ENCODE peak calls at places on chromosome 5, in nine cellular contexts. Y is right atrium auricular region; M is spleen; E is IMR-90; N is AG04450; B is body of pancreas; R is Peyer's patch; K is upper lobe of left lung; V is CD8-positive, alpha-beta T cell. Z is an unnamed sample. For H3K9me3, the result is how much of the 10 kb centered on the place peaks cover.

GRCh38 chr5:118692811-118693342 is 295.5 kb downstream of the DTWD2 start:
- DNase-seq in K (no peak), V (no peak), E (no peak), Y (no peak), R (no peak), B (no peak), N (no peak), M (no peak), Z (no peak)

GRCh38 chr5:1037671-1038416 is 29.2 kb downstream of the NKD2 start:
- DNase-seq in B (no peak), K (peak), N (no peak), Y (no peak), V (no peak), M (no peak), R (no peak), E (no peak), Z (no peak)

GRCh38 chr5:111447822-111448221 is 64.5 kb downstream of the STARD4 start:
- DNase-seq in R (no peak), B (no peak), V (no peak), M (no peak), E (no peak), Y (no peak), N (no peak), K (no peak), Z (no peak)

GRCh38 chr5:52948418-52949076 is 40.6 kb upstream of the ITGA2 start:
- DNase-seq in K (no peak), Y (peak), V (peak), E (peak), N (peak), M (no peak), B (peak), R (peak), Z (peak)

GRCh38 chr5:151079838-151080619 is 805 bp downstream of the TNIP1 start:
- DNase-seq in B (no peak), N (no peak), K (no peak), E (peak), V (no peak), R (no peak), Y (no peak), M (peak), Z (no peak)

GRCh38 chr5:1466631-1467265 is 21.5 kb upstream of the SLC6A3 start:
- DNase-seq in Y (no peak), K (peak), R (peak), E (no peak), V (no peak), N (no peak), B (no peak), M (peak), Z (no peak)

GRCh38 chr5:82641362-82641988 is 363.3 kb upstream of the RPS23 start:
- DNase-seq in R (peak), V (no peak), K (no peak), N (peak), E (peak), B (peak), Y (peak), M (no peak), Z (peak)

GRCh38 chr5:132821791-132822190 is 8.7 kb downstream of the SHROOM1 start:
- DNase-seq in K (no peak), M (no peak), B (no peak), R (no peak), V (no peak), Y (no peak), N (peak), E (peak), Z (peak)

GRCh38 chr5:32153723-32154122 is 20.4 kb downstream of the GOLPH3 start:
- DNase-seq in B (no peak), M (no peak), K (no peak), R (no peak), V (no peak), E (peak), Y (no peak), N (no peak), Z (no peak)

GRCh38 chr5:111976705-111977104 is 219.7 kb upstream of the NREP start:
- DNase-seq in M (no peak), V (no peak), Y (no peak), K (no peak), N (no peak), B (no peak), E (peak), R (no peak), Z (no peak)

GRCh38 chr5:15502208-15502607 is 2.2 kb downstream of the FBXL7 start:
- DNase-seq in K (no peak), E (peak), B (no peak), Y (no peak), M (no peak), R (no peak), V (no peak), N (no peak), Z (no peak)

GRCh38 chr5:14806452-14806851 is 65.1 kb downstream of the ANKH start:
- DNase-seq in R (peak), V (no peak), Y (peak), N (peak), B (no peak), M (no peak), E (peak), K (no peak), Z (peak)

GRCh38 chr5:61805101-61805500 is 473.0 kb downstream of the ZSWIM6 start:
- DNase-seq in R (no peak), V (no peak), N (peak), K (no peak), M (no peak), E (peak), Y (no peak), B (no peak), Z (no peak)

GRCh38 chr5:145180341-145180740 is 654.8 kb downstream of the PRELID2 start:
- DNase-seq in Y (no peak), R (no peak), K (no peak), B (no peak), V (no peak), N (no peak), M (no peak), E (no peak), Z (no peak)

GRCh38 chr5:80884851-80885697 is 75.1 kb upstream of the RASGRF2 start:
- DNase-seq in N (no peak), B (no peak), R (no peak), E (peak), V (no peak), K (no peak), M (no peak), Y (no peak), Z (no peak)

GRCh38 chr5:136228358-136228757 is 35.4 kb upstream of the SMIM32 start:
- DNase-seq in V (no peak), B (no peak), N (no peak), M (no peak), K (peak), Y (no peak), R (no peak), E (no peak), Z (no peak)

GRCh38 chr5:612498-613424 is 621 bp downstream of the CEP72 start:
- DNase-seq in N (no peak), V (peak), K (no peak), B (peak), R (peak), E (no peak), M (peak), Y (no peak), Z (peak)

GRCh38 chr5:76527685-76528161 is 95.5 kb downstream of the F2RL2 start:
- DNase-seq in K (no peak), N (no peak), R (no peak), E (peak), Y (no peak), V (no peak), B (no peak), M (no peak), Z (no peak)

GRCh38 chr5:80711938-80712337 is 57.2 kb upstream of the DHFR start:
- DNase-seq in V (no peak), M (no peak), K (no peak), R (no peak), N (no peak), Y (no peak), B (no peak), E (peak), Z (peak)

GRCh38 chr5:34742112-34742511 is 86.0 kb downstream of the RAI14 start:
- DNase-seq in Y (no peak), M (no peak), N (no peak), R (no peak), B (no peak), K (no peak), E (no peak), V (no peak), Z (no peak)

GRCh38 chr5:155953335-155953734 is 373.6 kb upstream of the SGCD start:
- DNase-seq in Y (no peak), R (no peak), V (no peak), B (no peak), N (no peak), K (no peak), M (no peak), E (peak), Z (no peak)

DNA sequence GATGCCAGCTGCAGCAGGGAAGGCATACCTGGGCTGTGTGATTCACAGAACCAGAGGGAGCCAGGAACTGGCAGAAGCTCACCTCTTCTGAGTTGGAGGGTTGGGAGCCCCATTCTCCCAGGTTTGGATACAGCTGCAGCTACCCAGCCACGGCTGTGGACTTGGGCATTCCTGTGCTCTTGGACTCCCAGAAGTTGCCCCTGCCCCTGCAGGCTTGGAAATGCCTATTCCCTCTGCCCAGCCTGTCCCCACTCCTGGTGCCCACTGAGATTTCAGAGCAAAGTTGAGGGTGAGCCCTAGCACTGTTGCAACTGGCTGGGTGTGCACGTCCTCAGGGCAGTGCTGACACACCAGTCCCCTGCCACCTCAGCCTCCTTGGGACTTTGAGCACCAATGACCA is 489.7 kb downstream of the SLCO4C1 start:
- DNase-seq in R (no peak), E (no peak), N (no peak), M (peak), V (no peak), Y (no peak), K (no peak), B (no peak), Z (no peak)
- H3K9me3 ChIP-seq in R (under half), E (under half), N (under half), M (under half), V (under half), Y (under half), K (under half), B (under half), Z (under half)

GRCh38 chr5:161273410-161273809 is 273.1 kb downstream of the GABRB2 start:
- DNase-seq in V (no peak), N (no peak), K (no peak), B (no peak), E (no peak), R (no peak), M (no peak), Y (no peak), Z (peak)

GRCh38 chr5:161284445-161284844 is 262.1 kb downstream of the GABRB2 start:
- DNase-seq in N (no peak), M (no peak), Y (no peak), R (no peak), V (no peak), K (no peak), E (no peak), B (no peak), Z (no peak)

GRCh38 chr5:161283296-161283695 is 263.2 kb downstream of the GABRB2 start:
- DNase-seq in M (no peak), R (no peak), K (no peak), Y (no peak), V (no peak), E (no peak), B (no peak), N (no peak), Z (no peak)

GRCh38 chr5:161278739-161279660 is 267.5 kb downstream of the GABRB2 start:
- DNase-seq in M (no peak), E (no peak), Y (no peak), N (no peak), K (no peak), R (no peak), B (no peak), V (no peak), Z (no peak)
- TF ChIP-seq CTCF in M (no peak), E (no peak), Y (peak), N (no peak), K (no peak), R (no peak), B (no peak), V (no peak), Z (no peak)

GRCh38 chr5:141371572-141372475 is 1.8 kb downstream of the PCDHGB3 start:
- DNase-seq in M (no peak), B (no peak), K (peak), R (no peak), E (no peak), V (no peak), Y (no peak), N (no peak), Z (no peak)
- H3K9me3 ChIP-seq in M (half or more), B (under half), K (half or more), R (half or more), E (half or more), V (under half), Y (half or more), N (half or more), Z (under half)

DNA sequence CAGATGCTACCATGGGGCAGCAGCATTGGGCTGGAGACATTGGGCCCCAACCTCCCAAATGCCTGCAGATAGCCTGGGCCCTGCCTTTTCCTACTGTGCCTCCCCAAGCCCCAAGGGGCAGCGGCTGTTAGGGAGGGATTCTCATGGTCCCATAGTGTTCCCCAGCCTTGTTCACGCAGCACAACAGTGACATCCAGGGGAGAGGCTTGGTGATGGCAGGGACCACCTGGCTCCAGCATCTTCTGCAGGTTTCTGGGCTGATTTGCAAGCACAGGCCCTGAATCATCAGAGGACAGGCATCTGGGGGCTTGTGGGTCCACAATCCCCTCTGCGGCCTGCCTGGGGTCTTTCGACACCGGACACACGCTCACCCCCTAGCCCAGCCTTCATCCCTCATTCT is 354.6 kb downstream of the SLIT3 start:
- DNase-seq in E (no peak), K (no peak), M (no peak), N (no peak), R (no peak), Y (no peak), V (no peak), B (no peak), Z (no peak)
- TF ChIP-seq CTCF in E (no peak), K (no peak), M (no peak), N (no peak), R (no peak), Y (peak), V (no peak), B (no peak), Z (no peak)

GRCh38 chr5:178986326-178986960 is 8.7 kb downstream of the GRM6 start:
- DNase-seq in K (peak), V (no peak), Y (no peak), R (no peak), N (no peak), M (peak), B (no peak), E (no peak), Z (no peak)
- H3K9me3 ChIP-seq in K (half or more), V (under half), Y (half or more), R (half or more), N (half or more), M (half or more), B (under half), E (half or more), Z (under half)

DNA sequence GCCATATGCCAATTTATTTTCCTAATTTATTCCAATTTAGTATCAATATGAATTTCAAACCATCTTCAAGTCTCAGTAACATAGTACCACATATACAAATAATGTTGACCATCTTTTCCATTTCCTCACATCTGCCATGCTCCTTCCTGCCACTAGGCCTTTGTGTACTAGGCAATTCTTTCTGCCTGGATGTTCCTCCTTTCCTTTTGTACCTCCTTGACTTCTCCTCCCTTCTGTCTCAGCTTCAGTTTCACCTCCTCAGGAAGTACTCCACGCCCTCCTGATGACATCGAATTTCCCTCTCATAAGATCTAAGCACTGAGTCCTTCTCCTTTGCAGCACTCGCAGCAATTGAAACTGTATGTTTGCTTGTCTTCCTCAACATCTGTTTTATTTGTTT is 53.9 kb downstream of the MEF2C start:
- DNase-seq in M (no peak), B (no peak), R (peak), K (no peak), Y (no peak), N (no peak), E (no peak), V (no peak), Z (no peak)
- TF ChIP-seq CTCF in M (no peak), B (no peak), R (peak), K (peak), Y (peak), N (peak), E (no peak), V (no peak), Z (peak)

DNA sequence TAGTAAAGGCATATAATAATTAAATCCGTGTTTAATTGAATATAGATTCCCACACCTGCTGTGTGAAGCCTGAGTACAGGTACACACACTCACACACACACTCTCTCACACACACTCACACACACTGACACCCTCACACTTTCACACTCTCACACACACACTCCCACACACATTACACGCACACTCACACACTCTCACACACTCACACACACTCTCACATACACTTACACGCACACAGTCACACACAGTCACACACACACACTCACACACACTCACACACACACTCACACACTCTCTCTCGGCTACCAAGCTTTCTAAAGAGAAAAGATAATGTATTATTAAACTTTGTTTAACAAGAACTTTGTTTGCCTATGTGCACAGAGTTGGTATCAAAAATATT is 195.1 kb upstream of the CTNND2 start:
- DNase-seq in K (no peak), R (no peak), V (no peak), Y (no peak), B (no peak), N (no peak), E (no peak), M (no peak), Z (no peak)
- H3K9me3 ChIP-seq in K (under half), R (under half), V (under half), Y (under half), B (under half), N (under half), E (under half), M (under half), Z (under half)

GRCh38 chr5:77643654-77644404 is 5.3 kb upstream of the OTP start:
- DNase-seq in Y (no peak), V (no peak), N (no peak), M (no peak), R (no peak), B (no peak), K (no peak), E (no peak), Z (no peak)

GRCh38 chr5:77642915-77643653 is 4.6 kb upstream of the OTP start:
- DNase-seq in K (peak), B (no peak), N (no peak), M (no peak), E (no peak), R (no peak), V (no peak), Y (no peak), Z (no peak)

GRCh38 chr5:77645995-77646639 is 7.6 kb upstream of the OTP start:
- DNase-seq in R (no peak), E (no peak), B (no peak), N (no peak), Y (no peak), M (no peak), K (no peak), V (no peak), Z (no peak)

GRCh38 chr5:77644443-77645157 is 6.1 kb upstream of the OTP start:
- DNase-seq in B (no peak), E (no peak), K (peak), M (no peak), R (no peak), N (no peak), Y (no peak), V (no peak), Z (no peak)

DNA sequence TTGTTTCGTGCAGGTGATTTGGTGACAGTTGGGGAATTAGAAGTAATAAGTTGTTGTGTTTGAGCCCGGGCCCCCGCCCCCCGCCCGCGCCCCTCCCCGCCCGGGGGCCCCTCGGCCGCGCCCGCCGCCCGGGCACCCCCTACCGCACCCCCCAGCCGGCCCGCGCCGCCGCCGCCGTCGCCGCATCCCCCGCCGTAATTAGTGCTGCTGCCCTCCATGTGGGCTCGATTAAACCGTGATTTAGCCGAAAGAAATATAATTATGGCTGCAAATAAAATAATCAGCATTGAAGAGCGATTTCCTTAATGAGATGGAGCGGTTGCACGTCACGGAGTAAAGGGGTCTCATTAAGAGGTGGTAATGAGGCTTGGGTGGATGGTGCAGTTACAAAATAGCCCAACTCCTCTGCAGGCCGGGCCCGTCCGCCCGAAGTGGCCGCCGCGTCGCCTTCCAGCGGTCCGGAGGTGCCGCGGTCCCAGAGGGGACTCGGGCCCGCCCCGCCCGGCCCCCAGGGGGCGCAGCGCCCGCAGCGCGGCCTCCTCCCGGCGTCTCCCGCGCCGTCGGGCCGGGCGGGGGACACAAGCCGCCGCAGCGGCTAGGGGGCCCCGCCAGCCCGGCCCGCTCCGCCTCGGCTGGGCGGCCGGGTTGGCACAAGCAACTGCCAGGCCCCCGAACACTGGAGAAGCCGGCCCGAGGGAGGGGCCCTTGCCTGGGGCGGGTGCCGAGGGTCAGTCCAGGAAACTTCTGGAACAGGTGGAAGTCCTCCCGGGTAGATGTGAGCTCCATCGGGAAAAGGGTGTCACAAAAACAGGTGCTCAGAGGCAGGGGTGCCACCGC is 6.9 kb upstream of the OTP start:
- DNase-seq in Y (no peak), B (peak), M (peak), K (peak), N (no peak), V (peak), R (no peak), E (no peak), Z (no peak)
- TF ChIP-seq CTCF in Y (peak), B (peak), M (peak), K (peak), N (peak), V (no peak), R (peak), E (peak), Z (peak)

GRCh38 chr5:8956659-8957058 is 589.2 kb downstream of the SEMA5A start:
- DNase-seq in V (no peak), Y (no peak), M (no peak), R (no peak), B (no peak), E (no peak), N (no peak), K (no peak), Z (no peak)
- H3K9me3 ChIP-seq in V (under half), Y (under half), M (under half), R (under half), B (under half), E (under half), N (under half), K (under half), Z (under half)

GRCh38 chr5:73299665-73300435 is 126.9 kb downstream of the TMEM174 start:
- DNase-seq in Y (no peak), K (peak), M (no peak), B (no peak), V (no peak), R (no peak), N (no peak), E (peak), Z (no peak)

GRCh38 chr5:73298251-73299016 is 125.4 kb downstream of the TMEM174 start:
- DNase-seq in N (peak), Y (no peak), R (no peak), B (no peak), M (no peak), K (peak), V (no peak), E (peak), Z (peak)

GRCh38 chr5:73300520-73301207 is 127.7 kb downstream of the TMEM174 start:
- DNase-seq in M (no peak), N (no peak), R (no peak), B (no peak), V (no peak), K (no peak), E (no peak), Y (no peak), Z (no peak)

GRCh38 chr5:73297430-73297829 is 124.4 kb downstream of the TMEM174 start:
- DNase-seq in M (no peak), K (no peak), N (no peak), B (no peak), V (no peak), R (no peak), Y (no peak), E (no peak), Z (no peak)

GRCh38 chr5:73299017-73299630 is 126.1 kb downstream of the TMEM174 start:
- DNase-seq in K (peak), Y (no peak), B (no peak), E (no peak), N (no peak), M (no peak), R (no peak), V (no peak), Z (no peak)
- TF ChIP-seq CTCF in K (peak), Y (peak), B (peak), E (peak), N (no peak), M (no peak), R (no peak), V (no peak), Z (no peak)